ENCODE peak calls at places on chromosomes 4 and X, in nine cellular contexts. X is mucosa of descending colon; P is NCI-H1930; A is pons; H is activated naive CD4-positive, alpha-beta T cell treated with anti-CD3 and anti-CD28 coated beads, Interleukin-2, amount 50 U/mL, for 72 hours; G is T-cell; I is HCEC 1CT; D is AG08396; K is stimulated activated CD4-positive, alpha-beta T cell treated with anti-CD3 and anti-CD28 coated beads, Interleukin-2, amount 100 ng/mL, for 24 hours. W is an unnamed sample.

GRCh38 chrX:31287861-31288260 is 216.0 kb upstream of the FTHL17 start:
- DNase-seq in I (no peak), D (no peak), K (no peak), H (no peak), X (no peak), A (no peak), G (no peak), P (no peak), W (no peak)

GRCh38 chr4:76984127-76984526 is 34.6 kb downstream of the SEPTIN11 start:
- DNase-seq in D (no peak), A (peak), H (no peak), P (no peak), K (no peak), X (no peak), G (no peak), I (peak), W (no peak)

GRCh38 chr4:158860856-158861255 is 92.0 kb downstream of the FNIP2 start:
- DNase-seq in P (no peak), D (no peak), G (no peak), A (no peak), I (no peak), K (no peak), H (no peak), X (no peak), W (no peak)

GRCh38 chr4:33709247-33709646 is 2535.1 kb downstream of the ARAP2 start:
- DNase-seq in I (peak), K (no peak), X (no peak), G (no peak), A (no peak), H (no peak), P (no peak), D (no peak), W (no peak)

GRCh38 chrX:12308420-12308819 is 170.1 kb downstream of the FRMPD4 start:
- DNase-seq in P (no peak), A (no peak), K (no peak), H (no peak), G (no peak), D (no peak), I (no peak), X (no peak), W (no peak)

GRCh38 chrX:25020391-25021131 is 4.8 kb upstream of the ARX start:
- DNase-seq in X (no peak), G (no peak), K (peak), D (peak), A (no peak), I (no peak), H (no peak), P (peak), W (peak)

GRCh38 chr4:40990899-40991265 is 223.5 kb downstream of the APBB2 start:
- DNase-seq in D (no peak), P (no peak), K (no peak), H (no peak), A (no peak), G (no peak), X (no peak), I (no peak), W (no peak)

GRCh38 chr4:62896721-62897120 is 1512.5 kb downstream of the TECRL start:
- DNase-seq in H (no peak), D (no peak), P (no peak), A (no peak), I (no peak), X (no peak), K (no peak), G (no peak), W (no peak)

GRCh38 chr4:137644201-137644600 is 111.9 kb upstream of the PCDH18 start:
- DNase-seq in P (no peak), I (no peak), G (no peak), H (no peak), A (no peak), K (no peak), D (no peak), X (no peak), W (no peak)

GRCh38 chr4:69196209-69196965 is 18.2 kb downstream of the UGT2B11 start:
- DNase-seq in I (no peak), X (no peak), D (no peak), G (no peak), A (no peak), H (no peak), P (no peak), K (no peak), W (no peak)

GRCh38 chr4:186881521-186882220 is 158.0 kb upstream of the FAT1 start:
- DNase-seq in H (no peak), X (no peak), P (no peak), G (no peak), I (peak), A (peak), D (peak), K (no peak), W (peak)

GRCh38 chrX:2645563-2645962 is 45.5 kb upstream of the CD99 start:
- DNase-seq in X (no peak), G (no peak), A (no peak), D (no peak), P (no peak), I (no peak), H (no peak), K (no peak), W (no peak)

GRCh38 chr4:46992338-46992737 is 1.0 kb downstream of the GABRA4 start:
- DNase-seq in X (no peak), P (no peak), K (no peak), G (no peak), H (no peak), I (no peak), A (no peak), D (no peak), W (no peak)

GRCh38 chr4:182369211-182369610 is 126.0 kb downstream of the TENM3 start:
- DNase-seq in X (no peak), G (no peak), A (no peak), D (no peak), P (no peak), H (no peak), K (no peak), I (peak), W (no peak)

GRCh38 chr4:128782875-128783614 is 26.5 kb upstream of the JADE1 start:
- DNase-seq in X (no peak), A (no peak), I (peak), G (no peak), P (no peak), H (no peak), D (peak), K (no peak), W (no peak)

GRCh38 chrX:23365541-23365940 is 30.9 kb downstream of the PTCHD1 start:
- DNase-seq in X (no peak), I (no peak), P (no peak), A (no peak), H (no peak), D (no peak), K (no peak), G (no peak), W (no peak)

GRCh38 chr4:16757080-16757521 is 141.3 kb downstream of the LDB2 start:
- DNase-seq in A (peak), H (no peak), G (no peak), I (no peak), D (peak), P (no peak), K (no peak), X (no peak), W (no peak)

GRCh38 chr4:76895619-76896018 is 2.3 kb downstream of the SOWAHB start:
- DNase-seq in H (no peak), I (no peak), D (no peak), P (no peak), G (no peak), K (no peak), A (no peak), X (no peak), W (no peak)

GRCh38 chr4:27764526-27764837 is 903.8 kb downstream of the STIM2 start:
- DNase-seq in H (no peak), G (no peak), X (no peak), I (no peak), D (no peak), P (no peak), K (no peak), A (no peak), W (no peak)

GRCh38 chr4:30717208-30718020 is 2.8 kb upstream of the PCDH7 start:
- DNase-seq in G (no peak), P (no peak), K (no peak), D (peak), X (peak), H (no peak), I (peak), A (peak), W (peak)

GRCh38 chr4:24730256-24731001 is 64.9 kb upstream of the SOD3 start:
- DNase-seq in X (peak), G (no peak), A (no peak), D (peak), P (no peak), H (no peak), I (peak), K (no peak), W (no peak)

GRCh38 chr4:48831532-48832015 is 686 bp downstream of the OCIAD1 start:
- DNase-seq in H (no peak), K (no peak), D (no peak), I (no peak), P (no peak), G (no peak), X (no peak), A (peak), W (no peak)

GRCh38 chr4:6124386-6125102 is 75.8 kb downstream of the JAKMIP1 start:
- DNase-seq in G (no peak), I (no peak), K (no peak), P (no peak), H (no peak), X (no peak), A (no peak), D (no peak), W (no peak)

GRCh38 chr4:138338840-138339239 is 96.7 kb upstream of the SLC7A11 start:
- DNase-seq in P (no peak), A (no peak), G (no peak), H (no peak), K (no peak), X (no peak), I (no peak), D (no peak), W (no peak)

GRCh38 chrX:13669246-13669689 is 16.3 kb downstream of the TCEANC start:
- DNase-seq in P (no peak), I (peak), A (no peak), K (peak), H (peak), D (peak), X (peak), G (peak), W (peak)

GRCh38 chr4:74874785-74875367 is 58.0 kb upstream of the PARM1 start:
- DNase-seq in D (peak), X (no peak), A (peak), K (no peak), P (peak), G (no peak), H (no peak), I (peak), W (peak)